ENCODE peak calls at places on chromosomes 5 and 9, in eight cellular contexts. One of them, this sample, is unnamed.
A peak's percentile ranks its signal among the peaks of the same experiment; 100 is the strongest.

GRCh38 chr5:40879163-40879942 is 29.9 kb upstream of the C7 start:
- DNase-seq in CD4-positive, CD25-positive, alpha-beta regulatory T cell: peak; percentile 37
- DNase-seq in colonic mucosa: no peak
- DNase-seq in astrocyte: peak; percentile 4
- DNase-seq in mesenchymal stem cell: peak; percentile 33
- DNase-seq in Panc1: peak; percentile 38
- DNase-seq in sigmoid colon: no peak
- DNase-seq in neural progenitor cell: no peak
- DNase-seq in this sample: no peak

GRCh38 chr9:115764649-115765048 is 388.9 kb upstream of the PAPPA start:
- DNase-seq in CD4-positive, CD25-positive, alpha-beta regulatory T cell: no peak
- DNase-seq in colonic mucosa: no peak
- DNase-seq in astrocyte: peak; percentile 67
- DNase-seq in mesenchymal stem cell: no peak
- DNase-seq in Panc1: no peak
- DNase-seq in sigmoid colon: no peak
- DNase-seq in neural progenitor cell: no peak
- DNase-seq in this sample: no peak

GRCh38 chr5:130720355-130720754 is 444.7 kb downstream of the HINT1 start:
- DNase-seq in CD4-positive, CD25-positive, alpha-beta regulatory T cell: no peak
- DNase-seq in colonic mucosa: no peak
- DNase-seq in astrocyte: peak; percentile 27
- DNase-seq in mesenchymal stem cell: peak; percentile 69
- DNase-seq in Panc1: no peak
- DNase-seq in sigmoid colon: no peak
- DNase-seq in neural progenitor cell: peak; percentile 71
- DNase-seq in this sample: no peak

GRCh38 chr5:116410345-116410890 is 164.2 kb downstream of the SEMA6A start:
- DNase-seq in CD4-positive, CD25-positive, alpha-beta regulatory T cell: no peak
- DNase-seq in colonic mucosa: no peak
- DNase-seq in astrocyte: no peak
- DNase-seq in mesenchymal stem cell: no peak
- DNase-seq in Panc1: no peak
- DNase-seq in sigmoid colon: no peak
- DNase-seq in neural progenitor cell: no peak
- DNase-seq in this sample: no peak

GRCh38 chr5:72633649-72634048 is 126.4 kb upstream of the ZNF366 start:
- DNase-seq in CD4-positive, CD25-positive, alpha-beta regulatory T cell: no peak
- DNase-seq in colonic mucosa: no peak
- DNase-seq in astrocyte: peak; percentile 70
- DNase-seq in mesenchymal stem cell: peak; percentile 46
- DNase-seq in Panc1: no peak
- DNase-seq in sigmoid colon: no peak
- DNase-seq in neural progenitor cell: no peak
- DNase-seq in this sample: no peak

GRCh38 chr5:145946112-145946861 is 9.9 kb downstream of the SH3RF2 start:
- DNase-seq in CD4-positive, CD25-positive, alpha-beta regulatory T cell: peak; percentile 79
- DNase-seq in colonic mucosa: no peak
- DNase-seq in astrocyte: peak; percentile 97
- DNase-seq in mesenchymal stem cell: peak; percentile 82
- DNase-seq in Panc1: peak; percentile 98
- DNase-seq in sigmoid colon: no peak
- DNase-seq in neural progenitor cell: no peak
- DNase-seq in this sample: no peak

GRCh38 chr9:123267481-123268239 is 726 bp downstream of the STRBP start:
- DNase-seq in CD4-positive, CD25-positive, alpha-beta regulatory T cell: peak; percentile 5
- DNase-seq in colonic mucosa: peak; percentile 33
- DNase-seq in astrocyte: no peak
- DNase-seq in mesenchymal stem cell: no peak
- DNase-seq in Panc1: no peak
- DNase-seq in sigmoid colon: peak; percentile 62
- DNase-seq in neural progenitor cell: peak; percentile 49
- DNase-seq in this sample: peak; percentile 59

GRCh38 chr9:1050125-1050895 is at the start of gene DMRT2:
- DNase-seq in CD4-positive, CD25-positive, alpha-beta regulatory T cell: peak; percentile 64
- DNase-seq in colonic mucosa: peak; percentile 96
- DNase-seq in astrocyte: peak; percentile 40
- DNase-seq in mesenchymal stem cell: no peak
- DNase-seq in Panc1: no peak
- DNase-seq in sigmoid colon: peak; percentile 89
- DNase-seq in neural progenitor cell: no peak
- DNase-seq in this sample: peak; percentile 86

GRCh38 chr9:3027260-3027659 is 183.4 kb upstream of the PUM3 start:
- DNase-seq in CD4-positive, CD25-positive, alpha-beta regulatory T cell: no peak
- DNase-seq in colonic mucosa: no peak
- DNase-seq in astrocyte: no peak
- DNase-seq in mesenchymal stem cell: no peak
- DNase-seq in Panc1: no peak
- DNase-seq in sigmoid colon: no peak
- DNase-seq in neural progenitor cell: no peak
- DNase-seq in this sample: no peak

GRCh38 chr5:80607832-80608231 is 37.8 kb upstream of the ANKRD34B start:
- DNase-seq in CD4-positive, CD25-positive, alpha-beta regulatory T cell: no peak
- DNase-seq in colonic mucosa: no peak
- DNase-seq in astrocyte: no peak
- DNase-seq in mesenchymal stem cell: no peak
- DNase-seq in Panc1: no peak
- DNase-seq in sigmoid colon: no peak
- DNase-seq in neural progenitor cell: no peak
- DNase-seq in this sample: no peak

GRCh38 chr5:161546463-161547301 is at the start of gene GABRB2:
- DNase-seq in CD4-positive, CD25-positive, alpha-beta regulatory T cell: peak; percentile 52
- DNase-seq in colonic mucosa: peak; percentile 72
- DNase-seq in astrocyte: peak; percentile 2
- DNase-seq in mesenchymal stem cell: peak; percentile 11
- DNase-seq in Panc1: no peak
- DNase-seq in sigmoid colon: peak; percentile 69
- DNase-seq in neural progenitor cell: peak; percentile 81
- DNase-seq in this sample: peak; percentile 30

GRCh38 chr9:124906966-124907365 is 33.9 kb downstream of the GOLGA1 start:
- DNase-seq in CD4-positive, CD25-positive, alpha-beta regulatory T cell: no peak
- DNase-seq in colonic mucosa: no peak
- DNase-seq in astrocyte: no peak
- DNase-seq in mesenchymal stem cell: no peak
- DNase-seq in Panc1: no peak
- DNase-seq in sigmoid colon: no peak
- DNase-seq in neural progenitor cell: no peak
- DNase-seq in this sample: no peak

GRCh38 chr9:91174772-91175171 is 186.9 kb downstream of the AUH start:
- DNase-seq in CD4-positive, CD25-positive, alpha-beta regulatory T cell: no peak
- DNase-seq in colonic mucosa: no peak
- DNase-seq in astrocyte: no peak
- DNase-seq in mesenchymal stem cell: no peak
- DNase-seq in Panc1: no peak
- DNase-seq in sigmoid colon: no peak
- DNase-seq in neural progenitor cell: no peak
- DNase-seq in this sample: no peak

GRCh38 chr9:73155389-73155788 is 3.7 kb downstream of the ANXA1 start:
- DNase-seq in CD4-positive, CD25-positive, alpha-beta regulatory T cell: no peak
- DNase-seq in colonic mucosa: no peak
- DNase-seq in astrocyte: no peak
- DNase-seq in mesenchymal stem cell: no peak
- DNase-seq in Panc1: no peak
- DNase-seq in sigmoid colon: no peak
- DNase-seq in neural progenitor cell: no peak
- DNase-seq in this sample: no peak

GRCh38 chr5:82011761-82012160 is 39.9 kb downstream of the ATG10 start:
- DNase-seq in CD4-positive, CD25-positive, alpha-beta regulatory T cell: no peak
- DNase-seq in colonic mucosa: no peak
- DNase-seq in astrocyte: peak; percentile 55
- DNase-seq in mesenchymal stem cell: no peak
- DNase-seq in Panc1: no peak
- DNase-seq in sigmoid colon: no peak
- DNase-seq in neural progenitor cell: no peak
- DNase-seq in this sample: no peak

GRCh38 chr5:14144586-14145355 is 1.6 kb downstream of the TRIO start:
- DNase-seq in CD4-positive, CD25-positive, alpha-beta regulatory T cell: peak; percentile 53
- DNase-seq in colonic mucosa: peak; percentile 80
- DNase-seq in astrocyte: no peak
- DNase-seq in mesenchymal stem cell: peak; percentile 66
- DNase-seq in Panc1: no peak
- DNase-seq in sigmoid colon: peak; percentile 84
- DNase-seq in neural progenitor cell: peak; percentile 80
- DNase-seq in this sample: peak; percentile 74

GRCh38 chr5:140214831-140215230 is 39.8 kb downstream of the CYSTM1 start:
- DNase-seq in CD4-positive, CD25-positive, alpha-beta regulatory T cell: no peak
- DNase-seq in colonic mucosa: no peak
- DNase-seq in astrocyte: peak; percentile 81
- DNase-seq in mesenchymal stem cell: peak; percentile 23
- DNase-seq in Panc1: no peak
- DNase-seq in sigmoid colon: no peak
- DNase-seq in neural progenitor cell: no peak
- DNase-seq in this sample: peak; percentile 48

GRCh38 chr5:31733365-31733764 is 94.4 kb downstream of the PDZD2 start:
- DNase-seq in CD4-positive, CD25-positive, alpha-beta regulatory T cell: no peak
- DNase-seq in colonic mucosa: no peak
- DNase-seq in astrocyte: no peak
- DNase-seq in mesenchymal stem cell: no peak
- DNase-seq in Panc1: no peak
- DNase-seq in sigmoid colon: no peak
- DNase-seq in neural progenitor cell: no peak
- DNase-seq in this sample: no peak

GRCh38 chr5:157359350-157359910 is 93.5 kb downstream of the CYFIP2 start:
- DNase-seq in CD4-positive, CD25-positive, alpha-beta regulatory T cell: no peak
- DNase-seq in colonic mucosa: no peak
- DNase-seq in astrocyte: no peak
- DNase-seq in mesenchymal stem cell: no peak
- DNase-seq in Panc1: no peak
- DNase-seq in sigmoid colon: no peak
- DNase-seq in neural progenitor cell: no peak
- DNase-seq in this sample: no peak

GRCh38 chr9:95857122-95857521 is 18.4 kb upstream of the ERCC6L2 start:
- DNase-seq in CD4-positive, CD25-positive, alpha-beta regulatory T cell: no peak
- DNase-seq in colonic mucosa: no peak
- DNase-seq in astrocyte: peak; percentile 67
- DNase-seq in mesenchymal stem cell: peak; percentile 81
- DNase-seq in Panc1: no peak
- DNase-seq in sigmoid colon: no peak
- DNase-seq in neural progenitor cell: peak; percentile 13
- DNase-seq in this sample: no peak

GRCh38 chr9:90943341-90943740 is 141.7 kb downstream of the SYK start:
- DNase-seq in CD4-positive, CD25-positive, alpha-beta regulatory T cell: no peak
- DNase-seq in colonic mucosa: no peak
- DNase-seq in astrocyte: no peak
- DNase-seq in mesenchymal stem cell: peak; percentile 45
- DNase-seq in Panc1: no peak
- DNase-seq in sigmoid colon: no peak
- DNase-seq in neural progenitor cell: no peak
- DNase-seq in this sample: no peak

GRCh38 chr5:142322403-142322746 is 2.4 kb downstream of the SPRY4 start:
- DNase-seq in CD4-positive, CD25-positive, alpha-beta regulatory T cell: no peak
- DNase-seq in colonic mucosa: no peak
- DNase-seq in astrocyte: no peak
- DNase-seq in mesenchymal stem cell: no peak
- DNase-seq in Panc1: no peak
- DNase-seq in sigmoid colon: no peak
- DNase-seq in neural progenitor cell: no peak
- DNase-seq in this sample: no peak

GRCh38 chr5:142323480-142324376 is 1.1 kb downstream of the SPRY4 start:
- DNase-seq in CD4-positive, CD25-positive, alpha-beta regulatory T cell: no peak
- DNase-seq in colonic mucosa: peak; percentile 75
- DNase-seq in astrocyte: peak; percentile 38
- DNase-seq in mesenchymal stem cell: peak; percentile 46
- DNase-seq in Panc1: no peak
- DNase-seq in sigmoid colon: peak; percentile 67
- DNase-seq in neural progenitor cell: peak; percentile 61
- DNase-seq in this sample: peak; percentile 75

GRCh38 chr5:142320851-142321560 is 3.8 kb downstream of the SPRY4 start:
- DNase-seq in CD4-positive, CD25-positive, alpha-beta regulatory T cell: no peak
- DNase-seq in colonic mucosa: no peak
- DNase-seq in astrocyte: no peak
- DNase-seq in mesenchymal stem cell: peak; percentile 41
- DNase-seq in Panc1: no peak
- DNase-seq in sigmoid colon: no peak
- DNase-seq in neural progenitor cell: peak; percentile 48
- DNase-seq in this sample: no peak

GRCh38 chr5:142324377-142324870 is 397 bp downstream of the SPRY4 start:
- DNase-seq in CD4-positive, CD25-positive, alpha-beta regulatory T cell: no peak
- DNase-seq in colonic mucosa: no peak
- DNase-seq in astrocyte: no peak
- DNase-seq in mesenchymal stem cell: no peak
- DNase-seq in Panc1: no peak
- DNase-seq in sigmoid colon: peak; percentile 69
- DNase-seq in neural progenitor cell: no peak
- DNase-seq in this sample: peak; percentile 89

GRCh38 chr5:142322747-142323479 is 1.9 kb downstream of the SPRY4 start:
- DNase-seq in CD4-positive, CD25-positive, alpha-beta regulatory T cell: no peak
- DNase-seq in colonic mucosa: no peak
- DNase-seq in astrocyte: peak; percentile 39
- DNase-seq in mesenchymal stem cell: peak; percentile 74
- DNase-seq in Panc1: no peak
- DNase-seq in sigmoid colon: peak; percentile 76
- DNase-seq in neural progenitor cell: peak; percentile 25
- DNase-seq in this sample: no peak
- H3K27ac ChIP-seq in CD4-positive, CD25-positive, alpha-beta regulatory T cell: no peak overlapping the region
- H3K27ac ChIP-seq in colonic mucosa: peak overlapping the region; percentile 92
- H3K27ac ChIP-seq in astrocyte: peak overlapping the region; percentile 80
- H3K27ac ChIP-seq in mesenchymal stem cell: peak overlapping the region; percentile 92
- H3K27ac ChIP-seq in Panc1: peak overlapping the region; percentile 95
- H3K27ac ChIP-seq in sigmoid colon: peak overlapping the region; percentile 69
- H3K27ac ChIP-seq in neural progenitor cell: no peak overlapping the region
- H3K27ac ChIP-seq in this sample: peak overlapping the region; percentile 95

GRCh38 chr9:21873540-21874221 is 71.2 kb downstream of the MTAP start:
- DNase-seq in CD4-positive, CD25-positive, alpha-beta regulatory T cell: no peak
- DNase-seq in colonic mucosa: no peak
- DNase-seq in astrocyte: peak; percentile 86
- DNase-seq in mesenchymal stem cell: peak; percentile 35
- DNase-seq in Panc1: no peak
- DNase-seq in sigmoid colon: no peak
- DNase-seq in neural progenitor cell: no peak
- DNase-seq in this sample: no peak
- H3K27ac ChIP-seq in CD4-positive, CD25-positive, alpha-beta regulatory T cell: no peak overlapping the region
- H3K27ac ChIP-seq in colonic mucosa: no peak overlapping the region
- H3K27ac ChIP-seq in astrocyte: peak overlapping the region; percentile 70
- H3K27ac ChIP-seq in mesenchymal stem cell: no peak overlapping the region
- H3K27ac ChIP-seq in Panc1: no peak overlapping the region
- H3K27ac ChIP-seq in sigmoid colon: no peak overlapping the region
- H3K27ac ChIP-seq in neural progenitor cell: no peak overlapping the region
- H3K27ac ChIP-seq in this sample: no peak overlapping the region

GRCh38 chr5:62192958-62193357 is 113.0 kb upstream of the KIF2A start:
- DNase-seq in CD4-positive, CD25-positive, alpha-beta regulatory T cell: no peak
- DNase-seq in colonic mucosa: no peak
- DNase-seq in astrocyte: no peak
- DNase-seq in mesenchymal stem cell: no peak
- DNase-seq in Panc1: no peak
- DNase-seq in sigmoid colon: no peak
- DNase-seq in neural progenitor cell: no peak
- DNase-seq in this sample: no peak

GRCh38 chr5:62199792-62200716 is 106.0 kb upstream of the KIF2A start:
- DNase-seq in CD4-positive, CD25-positive, alpha-beta regulatory T cell: peak; percentile 4
- DNase-seq in colonic mucosa: no peak
- DNase-seq in astrocyte: no peak
- DNase-seq in mesenchymal stem cell: no peak
- DNase-seq in Panc1: no peak
- DNase-seq in sigmoid colon: no peak
- DNase-seq in neural progenitor cell: no peak
- DNase-seq in this sample: no peak

GRCh38 chr5:62197697-62198096 is 108.3 kb upstream of the KIF2A start:
- DNase-seq in CD4-positive, CD25-positive, alpha-beta regulatory T cell: no peak
- DNase-seq in colonic mucosa: no peak
- DNase-seq in astrocyte: no peak
- DNase-seq in mesenchymal stem cell: no peak
- DNase-seq in Panc1: no peak
- DNase-seq in sigmoid colon: no peak
- DNase-seq in neural progenitor cell: no peak
- DNase-seq in this sample: no peak
- H3K27ac ChIP-seq in CD4-positive, CD25-positive, alpha-beta regulatory T cell: no peak overlapping the region
- H3K27ac ChIP-seq in colonic mucosa: no peak overlapping the region
- H3K27ac ChIP-seq in astrocyte: no peak overlapping the region
- H3K27ac ChIP-seq in mesenchymal stem cell: no peak overlapping the region
- H3K27ac ChIP-seq in Panc1: no peak overlapping the region
- H3K27ac ChIP-seq in sigmoid colon: no peak overlapping the region
- H3K27ac ChIP-seq in neural progenitor cell: no peak overlapping the region
- H3K27ac ChIP-seq in this sample: no peak overlapping the region

GRCh38 chr5:95081500-95082355 is 203.2 kb downstream of the MCTP1 start:
- DNase-seq in CD4-positive, CD25-positive, alpha-beta regulatory T cell: peak; percentile 37
- DNase-seq in colonic mucosa: no peak
- DNase-seq in astrocyte: peak; percentile 84
- DNase-seq in mesenchymal stem cell: peak; percentile 95
- DNase-seq in Panc1: peak; percentile 94
- DNase-seq in sigmoid colon: peak; percentile 66
- DNase-seq in neural progenitor cell: peak; percentile 21
- DNase-seq in this sample: no peak
- H3K27ac ChIP-seq in CD4-positive, CD25-positive, alpha-beta regulatory T cell: no peak overlapping the region
- H3K27ac ChIP-seq in colonic mucosa: peak overlapping the region; percentile 10
- H3K27ac ChIP-seq in astrocyte: peak overlapping the region; percentile 20
- H3K27ac ChIP-seq in mesenchymal stem cell: peak overlapping the region; percentile 45
- H3K27ac ChIP-seq in Panc1: peak overlapping the region; percentile 97
- H3K27ac ChIP-seq in sigmoid colon: no peak overlapping the region
- H3K27ac ChIP-seq in neural progenitor cell: no peak overlapping the region
- H3K27ac ChIP-seq in this sample: peak overlapping the region; percentile 83